ENCODE peak calls at places on chromosomes 1 and 21, in four cellular contexts. One of them, this sample, is unnamed.

GRCh38 chr1:26036756-26037281 is 9.1 kb downstream of the SLC30A2 start:
- DNase-seq in K562: no peak
- DNase-seq in HepG2: no peak
- DNase-seq in H1: no peak
- DNase-seq in this sample: no peak

GRCh38 chr1:160221089-160221488 is 15.9 kb downstream of the PEA15 start:
- DNase-seq in K562: no peak
- DNase-seq in HepG2: no peak
- DNase-seq in H1: no peak
- DNase-seq in this sample: no peak

GRCh38 chr1:31621872-31622730 is 4.6 kb downstream of the HCRTR1 start:
- DNase-seq in K562: no peak
- DNase-seq in HepG2: no peak
- DNase-seq in H1: no peak
- DNase-seq in this sample: no peak

GRCh38 chr1:41371630-41372599 is 10.7 kb downstream of the FOXO6 start:
- DNase-seq in K562: peak; percentile 51
- DNase-seq in HepG2: peak; percentile 13
- DNase-seq in H1: peak; percentile 80
- DNase-seq in this sample: peak; percentile 87

GRCh38 chr1:4171480-4172450 is 271.7 kb upstream of the C1orf174 start:
- DNase-seq in K562: no peak
- DNase-seq in HepG2: no peak
- DNase-seq in H1: no peak
- DNase-seq in this sample: no peak

GRCh38 chr1:15455522-15455921 is 1.0 kb upstream of the CELA2A start:
- DNase-seq in K562: no peak
- DNase-seq in HepG2: no peak
- DNase-seq in H1: no peak
- DNase-seq in this sample: no peak

GRCh38 chr1:52585474-52585873 is 16.7 kb upstream of the GPX7 start:
- DNase-seq in K562: no peak
- DNase-seq in HepG2: no peak
- DNase-seq in H1: no peak
- DNase-seq in this sample: no peak

GRCh38 chr1:27632387-27633297 is 2.3 kb downstream of the FGR start:
- DNase-seq in K562: no peak
- DNase-seq in HepG2: no peak
- DNase-seq in H1: no peak
- DNase-seq in this sample: no peak

GRCh38 chr1:199463521-199464127 is 563.9 kb upstream of the NR5A2 start:
- DNase-seq in K562: no peak
- DNase-seq in HepG2: peak; percentile 20
- DNase-seq in H1: no peak
- DNase-seq in this sample: peak; percentile 51

GRCh38 chr1:27416387-27417111 is 24.1 kb downstream of the GPR3 start:
- DNase-seq in K562: peak; percentile 79
- DNase-seq in HepG2: peak; percentile 44
- DNase-seq in H1: no peak
- DNase-seq in this sample: no peak

GRCh38 chr1:11334261-11334804 is 61.3 kb downstream of the UBIAD1 start:
- DNase-seq in K562: no peak
- DNase-seq in HepG2: no peak
- DNase-seq in H1: no peak
- DNase-seq in this sample: no peak

GRCh38 chr1:41773842-41774241 is 144.9 kb downstream of the HIVEP3 start:
- DNase-seq in K562: no peak
- DNase-seq in HepG2: no peak
- DNase-seq in H1: no peak
- DNase-seq in this sample: no peak

GRCh38 chr1:18110968-18111367 is 3.4 kb downstream of the IGSF21 start:
- DNase-seq in K562: peak; percentile 71
- DNase-seq in HepG2: no peak
- DNase-seq in H1: no peak
- DNase-seq in this sample: peak; percentile 60

GRCh38 chr21:31289702-31290101 is 54.4 kb downstream of the TIAM1 start:
- DNase-seq in K562: no peak
- DNase-seq in HepG2: no peak
- DNase-seq in H1: no peak
- DNase-seq in this sample: no peak

GRCh38 chr1:165187020-165187628 is 169.4 kb downstream of the LMX1A start:
- DNase-seq in K562: no peak
- DNase-seq in HepG2: no peak
- DNase-seq in H1: no peak
- DNase-seq in this sample: no peak

GRCh38 chr21:38811257-38811656 is 5.5 kb downstream of the ETS2 start:
- DNase-seq in K562: no peak
- DNase-seq in HepG2: no peak
- DNase-seq in H1: no peak
- DNase-seq in this sample: no peak

GRCh38 chr1:226723640-226724532 is 15.2 kb downstream of the ITPKB start:
- DNase-seq in K562: peak; percentile 50
- DNase-seq in HepG2: no peak
- DNase-seq in H1: no peak
- DNase-seq in this sample: peak; percentile 53

GRCh38 chr1:227364657-227365056 is 46.4 kb upstream of the CDC42BPA start:
- DNase-seq in K562: no peak
- DNase-seq in HepG2: no peak
- DNase-seq in H1: no peak
- DNase-seq in this sample: no peak

GRCh38 chr1:32874860-32875793 is 4.4 kb upstream of the FNDC5 start:
- DNase-seq in K562: no peak
- DNase-seq in HepG2: no peak
- DNase-seq in H1: no peak
- DNase-seq in this sample: no peak

GRCh38 chr1:31315902-31316301 is 19.1 kb downstream of the ZCCHC17 start:
- DNase-seq in K562: no peak
- DNase-seq in HepG2: no peak
- DNase-seq in H1: no peak
- DNase-seq in this sample: no peak

GRCh38 chr1:243917863-243918565 is 68.0 kb upstream of the AKT3 start:
- DNase-seq in K562: no peak
- DNase-seq in HepG2: no peak
- DNase-seq in H1: no peak
- DNase-seq in this sample: no peak

GRCh38 chr1:231332761-231333160 is 4.9 kb downstream of the EXOC8 start:
- DNase-seq in K562: no peak
- DNase-seq in HepG2: no peak
- DNase-seq in H1: no peak
- DNase-seq in this sample: no peak

GRCh38 chr1:29655145-29655544 is 418.8 kb downstream of the PTPRU start:
- DNase-seq in K562: no peak
- DNase-seq in HepG2: no peak
- DNase-seq in H1: no peak
- DNase-seq in this sample: no peak

GRCh38 chr1:234369784-234370183 is 3.5 kb upstream of the COA6 start:
- DNase-seq in K562: no peak
- DNase-seq in HepG2: no peak
- DNase-seq in H1: no peak
- DNase-seq in this sample: no peak

GRCh38 chr21:29719561-29719960 is 220.2 kb downstream of the GRIK1 start:
- DNase-seq in K562: no peak
- DNase-seq in HepG2: no peak
- DNase-seq in H1: no peak
- DNase-seq in this sample: no peak

GRCh38 chr1:110595311-110595710 is 10.8 kb downstream of the KCNA2 start:
- DNase-seq in K562: no peak
- DNase-seq in HepG2: no peak
- DNase-seq in H1: no peak
- DNase-seq in this sample: no peak

GRCh38 chr1:110593905-110594304 is 12.3 kb downstream of the KCNA2 start:
- DNase-seq in K562: no peak
- DNase-seq in HepG2: no peak
- DNase-seq in H1: no peak
- DNase-seq in this sample: no peak

GRCh38 chr1:110596312-110596711 is 9.8 kb downstream of the KCNA2 start:
- DNase-seq in K562: no peak
- DNase-seq in HepG2: no peak
- DNase-seq in H1: no peak
- DNase-seq in this sample: no peak

GRCh38 chr1:110591956-110592355 is 14.2 kb downstream of the KCNA2 start:
- DNase-seq in K562: no peak
- DNase-seq in HepG2: no peak
- DNase-seq in H1: no peak
- DNase-seq in this sample: no peak

GRCh38 chr1:110594466-110595076 is 11.6 kb downstream of the KCNA2 start:
- DNase-seq in K562: no peak
- DNase-seq in HepG2: no peak
- DNase-seq in H1: no peak
- DNase-seq in this sample: no peak
- TF ChIP-seq ATF3 in K562: no peak
- TF ChIP-seq ATF3 in HepG2: no peak
- TF ChIP-seq ATF3 in H1: no peak
- TF ChIP-seq ATF3 in this sample: no peak

GRCh38 chr1:203470240-203470639 is 5.4 kb upstream of the PRELP start:
- DNase-seq in K562: no peak
- DNase-seq in HepG2: no peak
- DNase-seq in H1: no peak
- DNase-seq in this sample: no peak

GRCh38 chr1:203473281-203473680 is 2.3 kb upstream of the PRELP start:
- DNase-seq in K562: no peak
- DNase-seq in HepG2: no peak
- DNase-seq in H1: no peak
- DNase-seq in this sample: no peak

GRCh38 chr1:203473781-203474305 is 1.8 kb upstream of the PRELP start:
- DNase-seq in K562: no peak
- DNase-seq in HepG2: no peak
- DNase-seq in H1: no peak
- DNase-seq in this sample: no peak

GRCh38 chr1:203475012-203475981 is at the start of gene PRELP:
- DNase-seq in K562: peak; percentile 46
- DNase-seq in HepG2: no peak
- DNase-seq in H1: no peak
- DNase-seq in this sample: peak; percentile 62

DNA sequence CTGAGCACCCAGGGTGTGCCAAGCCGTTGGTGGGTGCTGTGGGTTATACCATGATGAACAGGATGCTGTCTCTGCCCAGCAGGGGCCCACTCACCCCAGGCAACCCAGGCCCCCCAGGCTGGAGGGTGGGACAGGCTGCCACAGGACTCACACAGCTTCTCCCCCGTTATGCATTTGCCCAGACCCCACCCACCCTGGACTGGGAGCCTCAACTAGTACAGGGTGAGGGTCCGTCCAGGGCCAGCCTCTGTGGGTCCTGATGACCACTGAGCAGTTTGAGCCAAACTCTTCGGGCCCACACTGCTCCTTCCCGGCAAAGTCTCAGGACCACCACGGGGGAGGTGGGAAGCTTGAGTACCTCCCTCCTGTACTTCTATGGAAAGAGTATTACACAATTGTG is 3.8 kb upstream of the PRELP start:
- DNase-seq in K562: no peak
- DNase-seq in HepG2: no peak
- DNase-seq in H1: no peak
- DNase-seq in this sample: no peak
- TF ChIP-seq CREB1 in K562: no peak
- TF ChIP-seq CREB1 in HepG2: no peak
- TF ChIP-seq CREB1 in H1: no peak
- TF ChIP-seq CREB1 in this sample: no peak

GRCh38 chr1:147800852-147801251 is 40.5 kb upstream of the GJA5 start:
- DNase-seq in K562: no peak
- DNase-seq in HepG2: no peak
- DNase-seq in H1: no peak
- DNase-seq in this sample: no peak
- TF ChIP-seq ATF3 in K562: no peak
- TF ChIP-seq ATF3 in HepG2: no peak
- TF ChIP-seq ATF3 in H1: no peak
- TF ChIP-seq ATF3 in this sample: no peak

DNA sequence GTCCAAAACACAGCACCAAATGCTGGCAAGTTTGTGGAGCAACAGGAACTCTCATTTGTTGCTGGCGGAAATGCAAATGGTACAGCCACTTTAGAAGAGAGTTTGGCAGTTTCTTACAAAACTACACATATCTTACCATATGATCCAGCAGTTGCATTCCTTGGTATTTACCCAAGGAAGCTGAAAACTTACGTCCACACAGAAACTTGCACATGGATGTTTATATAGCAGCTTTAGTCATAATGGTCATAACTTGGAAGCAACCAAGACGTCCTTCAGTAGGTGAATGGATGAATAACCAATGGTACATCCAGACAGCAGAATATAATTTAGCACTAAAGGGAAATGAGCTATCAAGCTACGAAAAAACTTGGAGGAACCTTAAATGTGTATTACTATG is 66.4 kb downstream of the MARK1 start:
- DNase-seq in K562: no peak
- DNase-seq in HepG2: no peak
- DNase-seq in H1: no peak
- DNase-seq in this sample: no peak
- TF ChIP-seq CREB1 in K562: no peak
- TF ChIP-seq CREB1 in HepG2: no peak
- TF ChIP-seq CREB1 in H1: no peak
- TF ChIP-seq CREB1 in this sample: no peak

This sample was measured in WTC11.